ENCODE peak calls at places on chromosomes 2 and 18, in eight cellular contexts. Y is AG08396; J is fibroblast of pulmonary artery; G is NCI-H2081; E is SK-MEL-5; C is stimulated activated CD8-positive, alpha-beta memory T cell treated with anti-CD3 and anti-CD28 coated beads, Interleukin-2, amount 100 ng/mL, for 48 hours; R is foreskin melanocyte; A is HFFc6. O is an unnamed sample.

GRCh38 chr18:3329471-3329870 is 67.5 kb downstream of the MYL12B start:
- DNase-seq in Y (no peak), J (no peak), G (no peak), E (no peak), C (no peak), R (no peak), A (no peak), O (no peak)

GRCh38 chr2:152549428-152549827 is 167.8 kb downstream of the PRPF40A start:
- DNase-seq in Y (no peak), J (no peak), G (no peak), E (no peak), C (no peak), R (no peak), A (peak), O (no peak)

GRCh38 chr2:232889876-232890401 is 19.9 kb downstream of the SNORC start:
- DNase-seq in Y (no peak), J (no peak), G (no peak), E (no peak), C (no peak), R (no peak), A (no peak), O (no peak)

GRCh38 chr2:148874868-148875341 is at the start of gene KIF5C:
- DNase-seq in Y (peak), J (peak), G (peak), E (peak), C (peak), R (peak), A (peak), O (peak)

GRCh38 chr18:76228716-76229115 is 266.3 kb downstream of the ZNF516 start:
- DNase-seq in Y (no peak), J (no peak), G (no peak), E (no peak), C (no peak), R (no peak), A (no peak), O (no peak)

GRCh38 chr2:233025706-233026105 is 6.8 kb upstream of the NEU2 start:
- DNase-seq in Y (no peak), J (no peak), G (no peak), E (no peak), C (no peak), R (no peak), A (no peak), O (peak)

GRCh38 chr2:172859821-172860707 is 124.4 kb downstream of the RAPGEF4 start:
- DNase-seq in Y (no peak), J (no peak), G (no peak), E (peak), C (no peak), R (peak), A (no peak), O (no peak)

GRCh38 chr2:191202209-191202721 is 42.9 kb upstream of the MYO1B start:
- DNase-seq in Y (peak), J (peak), G (no peak), E (no peak), C (no peak), R (no peak), A (peak), O (peak)

GRCh38 chr18:23964282-23965238 is 50.0 kb upstream of the TTC39C start:
- DNase-seq in Y (no peak), J (no peak), G (no peak), E (no peak), C (peak), R (no peak), A (no peak), O (peak)